ENCODE peak calls at places on chromosomes 11 and 22, in five cellular contexts. U is neuronal stem cell; N is stimulated activated CD8-positive, alpha-beta memory T cell treated with anti-CD3 and anti-CD28 coated beads, Interleukin-15, amount 100 ng/mL, for 4 hours; E is Peyer's patch; Q is thoracic aorta. J is an unnamed sample.
A peak's percentile ranks its signal among the peaks of the same experiment; 100 is the strongest.

GRCh38 chr11:6755303-6755952 is 16.3 kb downstream of the OR2AG2 start:
- DNase-seq in U (peak; percentile 44), N (no peak), E (no peak), Q (no peak), J (peak; percentile 56)

GRCh38 chr22:18119409-18120110 is 9.0 kb downstream of the TUBA8 start:
- DNase-seq in U (no peak), N (no peak), E (no peak), Q (no peak), J (no peak)

GRCh38 chr22:44627521-44628139 is 74.4 kb upstream of the PRR5 start:
- DNase-seq in U (no peak), N (no peak), E (no peak), Q (no peak), J (no peak)

GRCh38 chr11:107747622-107748021 is 35.8 kb upstream of the SLN start:
- DNase-seq in U (no peak), N (no peak), E (no peak), Q (no peak), J (no peak)

GRCh38 chr22:45324186-45324775 is 14.5 kb downstream of the FAM118A start:
- DNase-seq in U (no peak), N (no peak), E (no peak), Q (no peak), J (no peak)

GRCh38 chr11:72676874-72677341 is 2.7 kb upstream of the PDE2A start:
- DNase-seq in U (peak; percentile 76), N (peak; percentile 13), E (peak; percentile 36), Q (no peak), J (peak; percentile 84)

GRCh38 chr22:20267441-20268288 is 453 bp downstream of the RTN4R start:
- DNase-seq in U (no peak), N (no peak), E (no peak), Q (no peak), J (no peak)

GRCh38 chr22:17706451-17706900 is 67.8 kb downstream of the BID start:
- DNase-seq in U (no peak), N (peak; percentile 3), E (no peak), Q (peak; percentile 6), J (no peak)

GRCh38 chr11:126892781-126893180 is 107.8 kb downstream of the KIRREL3 start:
- DNase-seq in U (no peak), N (no peak), E (no peak), Q (no peak), J (no peak)

GRCh38 chr11:72519220-72519881 is 85.0 kb upstream of the CLPB start:
- DNase-seq in U (no peak), N (no peak), E (no peak), Q (no peak), J (no peak)

GRCh38 chr11:66864924-66865697 is 8.2 kb downstream of the LRFN4 start:
- DNase-seq in U (no peak), N (no peak), E (no peak), Q (no peak), J (no peak)

GRCh38 chr11:107405260-107405659 is 52.4 kb downstream of the CWF19L2 start:
- DNase-seq in U (no peak), N (no peak), E (no peak), Q (no peak), J (no peak)

GRCh38 chr22:41542224-41542623 is 2.0 kb downstream of the POLR3H start:
- DNase-seq in U (no peak), N (no peak), E (no peak), Q (no peak), J (no peak)

GRCh38 chr11:94325681-94326080 is 21.3 kb downstream of the IZUMO1R start:
- DNase-seq in U (peak; percentile 6), N (no peak), E (no peak), Q (no peak), J (no peak)

GRCh38 chr11:14384338-14384737 is 25.4 kb upstream of the RRAS2 start:
- DNase-seq in U (no peak), N (no peak), E (no peak), Q (no peak), J (no peak)

GRCh38 chr11:62148271-62148980 is 24.6 kb downstream of the INCENP start:
- DNase-seq in U (no peak), N (no peak), E (no peak), Q (no peak), J (no peak)

GRCh38 chr11:10488581-10489443 is 33.7 kb downstream of the AMPD3 start:
- DNase-seq in U (no peak), N (no peak), E (peak; percentile 44), Q (no peak), J (no peak)

GRCh38 chr11:61756452-61757212 is 4.2 kb downstream of the MYRF start:
- DNase-seq in U (no peak), N (peak; percentile 12), E (no peak), Q (no peak), J (no peak)

GRCh38 chr11:77287615-77288273 is 13.7 kb downstream of the GDPD4 start:
- DNase-seq in U (no peak), N (no peak), E (no peak), Q (no peak), J (no peak)

GRCh38 chr11:118620529-118621070 is 13.2 kb downstream of the PHLDB1 start:
- DNase-seq in U (no peak), N (no peak), E (no peak), Q (no peak), J (no peak)